ENCODE peak calls at places on chromosomes 2 and 18, in nine cellular contexts. One of them, this sample, is unnamed.

GRCh38 chr2:220648628-220649027 is 923.5 kb downstream of the EPHA4 start:
- DNase-seq in hepatocyte: no peak
- DNase-seq in epithelial cell of esophagus: peak; percentile 56
- DNase-seq in fibroblast of lung: no peak
- DNase-seq in astrocyte of the cerebellum: no peak
- DNase-seq in GM12864: no peak
- DNase-seq in foreskin fibroblast: no peak
- DNase-seq in cardiac muscle cell: no peak
- DNase-seq in GM23338: no peak
- DNase-seq in this sample: no peak

GRCh38 chr2:239389414-239390329 is 11.1 kb downstream of the HDAC4 start:
- DNase-seq in hepatocyte: no peak
- DNase-seq in epithelial cell of esophagus: no peak
- DNase-seq in fibroblast of lung: no peak
- DNase-seq in astrocyte of the cerebellum: no peak
- DNase-seq in GM12864: no peak
- DNase-seq in foreskin fibroblast: no peak
- DNase-seq in cardiac muscle cell: no peak
- DNase-seq in GM23338: no peak
- DNase-seq in this sample: no peak

GRCh38 chr2:65658253-65658652 is 225.9 kb upstream of the SPRED2 start:
- DNase-seq in hepatocyte: no peak
- DNase-seq in epithelial cell of esophagus: no peak
- DNase-seq in fibroblast of lung: no peak
- DNase-seq in astrocyte of the cerebellum: no peak
- DNase-seq in GM12864: no peak
- DNase-seq in foreskin fibroblast: no peak
- DNase-seq in cardiac muscle cell: no peak
- DNase-seq in GM23338: no peak
- DNase-seq in this sample: no peak

GRCh38 chr2:70706026-70706795 is 61.8 kb downstream of the ADD2 start:
- DNase-seq in hepatocyte: no peak
- DNase-seq in epithelial cell of esophagus: no peak
- DNase-seq in fibroblast of lung: no peak
- DNase-seq in astrocyte of the cerebellum: no peak
- DNase-seq in GM12864: no peak
- DNase-seq in foreskin fibroblast: no peak
- DNase-seq in cardiac muscle cell: no peak
- DNase-seq in GM23338: no peak
- DNase-seq in this sample: no peak

GRCh38 chr2:148565272-148565894 is 79.2 kb upstream of the EPC2 start:
- DNase-seq in hepatocyte: no peak
- DNase-seq in epithelial cell of esophagus: no peak
- DNase-seq in fibroblast of lung: no peak
- DNase-seq in astrocyte of the cerebellum: no peak
- DNase-seq in GM12864: no peak
- DNase-seq in foreskin fibroblast: peak; percentile 17
- DNase-seq in cardiac muscle cell: no peak
- DNase-seq in GM23338: peak; percentile 60
- DNase-seq in this sample: no peak

GRCh38 chr18:65938592-65939372 is 188.0 kb downstream of the CDH7 start:
- DNase-seq in hepatocyte: peak; percentile 27
- DNase-seq in epithelial cell of esophagus: peak; percentile 79
- DNase-seq in fibroblast of lung: peak; percentile 31
- DNase-seq in astrocyte of the cerebellum: peak; percentile 19
- DNase-seq in GM12864: peak; percentile 7
- DNase-seq in foreskin fibroblast: peak; percentile 2
- DNase-seq in cardiac muscle cell: peak; percentile 32
- DNase-seq in GM23338: peak; percentile 89
- DNase-seq in this sample: no peak

GRCh38 chr2:134599236-134599635 is 119.6 kb downstream of the TMEM163 start:
- DNase-seq in hepatocyte: no peak
- DNase-seq in epithelial cell of esophagus: no peak
- DNase-seq in fibroblast of lung: no peak
- DNase-seq in astrocyte of the cerebellum: no peak
- DNase-seq in GM12864: no peak
- DNase-seq in foreskin fibroblast: no peak
- DNase-seq in cardiac muscle cell: no peak
- DNase-seq in GM23338: no peak
- DNase-seq in this sample: no peak

GRCh38 chr2:135742307-135742838 is 718 bp downstream of the UBXN4 start:
- DNase-seq in hepatocyte: peak; percentile 65
- DNase-seq in epithelial cell of esophagus: peak; percentile 74
- DNase-seq in fibroblast of lung: peak; percentile 69
- DNase-seq in astrocyte of the cerebellum: peak; percentile 37
- DNase-seq in GM12864: peak; percentile 24
- DNase-seq in foreskin fibroblast: peak; percentile 59
- DNase-seq in cardiac muscle cell: peak; percentile 65
- DNase-seq in GM23338: peak; percentile 63
- DNase-seq in this sample: no peak

GRCh38 chr2:17388790-17389189 is 129.4 kb downstream of the RAD51AP2 start:
- DNase-seq in hepatocyte: no peak
- DNase-seq in epithelial cell of esophagus: peak; percentile 47
- DNase-seq in fibroblast of lung: peak; percentile 37
- DNase-seq in astrocyte of the cerebellum: no peak
- DNase-seq in GM12864: no peak
- DNase-seq in foreskin fibroblast: peak; percentile 39
- DNase-seq in cardiac muscle cell: no peak
- DNase-seq in GM23338: no peak
- DNase-seq in this sample: no peak

GRCh38 chr2:233247116-233247515 is 4.4 kb upstream of the ATG16L1 start:
- DNase-seq in hepatocyte: no peak
- DNase-seq in epithelial cell of esophagus: no peak
- DNase-seq in fibroblast of lung: no peak
- DNase-seq in astrocyte of the cerebellum: no peak
- DNase-seq in GM12864: no peak
- DNase-seq in foreskin fibroblast: no peak
- DNase-seq in cardiac muscle cell: no peak
- DNase-seq in GM23338: no peak
- DNase-seq in this sample: no peak

GRCh38 chr2:26606847-26607190 is 34.3 kb downstream of the CIB4 start:
- DNase-seq in hepatocyte: peak; percentile 52
- DNase-seq in epithelial cell of esophagus: peak; percentile 90
- DNase-seq in fibroblast of lung: no peak
- DNase-seq in astrocyte of the cerebellum: no peak
- DNase-seq in GM12864: no peak
- DNase-seq in foreskin fibroblast: no peak
- DNase-seq in cardiac muscle cell: no peak
- DNase-seq in GM23338: no peak
- DNase-seq in this sample: no peak

GRCh38 chr2:160405077-160405865 is 88.3 kb downstream of the RBMS1 start:
- DNase-seq in hepatocyte: no peak
- DNase-seq in epithelial cell of esophagus: no peak
- DNase-seq in fibroblast of lung: no peak
- DNase-seq in astrocyte of the cerebellum: no peak
- DNase-seq in GM12864: no peak
- DNase-seq in foreskin fibroblast: no peak
- DNase-seq in cardiac muscle cell: no peak
- DNase-seq in GM23338: peak; percentile 69
- DNase-seq in this sample: no peak

GRCh38 chr2:210884227-210884626 is 327.8 kb downstream of the CPS1 start:
- DNase-seq in hepatocyte: no peak
- DNase-seq in epithelial cell of esophagus: no peak
- DNase-seq in fibroblast of lung: no peak
- DNase-seq in astrocyte of the cerebellum: no peak
- DNase-seq in GM12864: no peak
- DNase-seq in foreskin fibroblast: no peak
- DNase-seq in cardiac muscle cell: no peak
- DNase-seq in GM23338: no peak
- DNase-seq in this sample: no peak

GRCh38 chr18:55141318-55141717 is 182.1 kb upstream of the CCDC68 start:
- DNase-seq in hepatocyte: no peak
- DNase-seq in epithelial cell of esophagus: no peak
- DNase-seq in fibroblast of lung: no peak
- DNase-seq in astrocyte of the cerebellum: peak; percentile 94
- DNase-seq in GM12864: no peak
- DNase-seq in foreskin fibroblast: no peak
- DNase-seq in cardiac muscle cell: no peak
- DNase-seq in GM23338: no peak
- DNase-seq in this sample: no peak

GRCh38 chr2:231563378-231563961 is 29.2 kb upstream of the TEX44 start:
- DNase-seq in hepatocyte: peak; percentile 80
- DNase-seq in epithelial cell of esophagus: peak; percentile 71
- DNase-seq in fibroblast of lung: peak; percentile 61
- DNase-seq in astrocyte of the cerebellum: peak; percentile 33
- DNase-seq in GM12864: peak; percentile 27
- DNase-seq in foreskin fibroblast: peak; percentile 84
- DNase-seq in cardiac muscle cell: peak; percentile 67
- DNase-seq in GM23338: peak; percentile 94
- DNase-seq in this sample: peak; percentile 38

GRCh38 chr18:55007582-55007981 is 48.3 kb upstream of the CCDC68 start:
- DNase-seq in hepatocyte: no peak
- DNase-seq in epithelial cell of esophagus: no peak
- DNase-seq in fibroblast of lung: no peak
- DNase-seq in astrocyte of the cerebellum: no peak
- DNase-seq in GM12864: no peak
- DNase-seq in foreskin fibroblast: peak; percentile 14
- DNase-seq in cardiac muscle cell: no peak
- DNase-seq in GM23338: no peak
- DNase-seq in this sample: no peak

GRCh38 chr2:190533175-190533967 is 1.2 kb downstream of the NEMP2 start:
- DNase-seq in hepatocyte: no peak
- DNase-seq in epithelial cell of esophagus: no peak
- DNase-seq in fibroblast of lung: no peak
- DNase-seq in astrocyte of the cerebellum: no peak
- DNase-seq in GM12864: no peak
- DNase-seq in foreskin fibroblast: no peak
- DNase-seq in cardiac muscle cell: no peak
- DNase-seq in GM23338: no peak
- DNase-seq in this sample: no peak

GRCh38 chr2:190533968-190534309 is 583 bp downstream of the NEMP2 start:
- DNase-seq in hepatocyte: peak; percentile 43
- DNase-seq in epithelial cell of esophagus: no peak
- DNase-seq in fibroblast of lung: peak; percentile 44
- DNase-seq in astrocyte of the cerebellum: no peak
- DNase-seq in GM12864: peak; percentile 52
- DNase-seq in foreskin fibroblast: no peak
- DNase-seq in cardiac muscle cell: no peak
- DNase-seq in GM23338: no peak
- DNase-seq in this sample: no peak

GRCh38 chr2:190535119-190535439 is 557 bp upstream of the NEMP2 start:
- DNase-seq in hepatocyte: no peak
- DNase-seq in epithelial cell of esophagus: no peak
- DNase-seq in fibroblast of lung: peak; percentile 28
- DNase-seq in astrocyte of the cerebellum: no peak
- DNase-seq in GM12864: no peak
- DNase-seq in foreskin fibroblast: no peak
- DNase-seq in cardiac muscle cell: no peak
- DNase-seq in GM23338: no peak
- DNase-seq in this sample: no peak

GRCh38 chr2:190535586-190535985 is 1.1 kb upstream of the NEMP2 start:
- DNase-seq in hepatocyte: no peak
- DNase-seq in epithelial cell of esophagus: no peak
- DNase-seq in fibroblast of lung: no peak
- DNase-seq in astrocyte of the cerebellum: no peak
- DNase-seq in GM12864: no peak
- DNase-seq in foreskin fibroblast: peak; percentile 11
- DNase-seq in cardiac muscle cell: no peak
- DNase-seq in GM23338: no peak
- DNase-seq in this sample: no peak

DNA sequence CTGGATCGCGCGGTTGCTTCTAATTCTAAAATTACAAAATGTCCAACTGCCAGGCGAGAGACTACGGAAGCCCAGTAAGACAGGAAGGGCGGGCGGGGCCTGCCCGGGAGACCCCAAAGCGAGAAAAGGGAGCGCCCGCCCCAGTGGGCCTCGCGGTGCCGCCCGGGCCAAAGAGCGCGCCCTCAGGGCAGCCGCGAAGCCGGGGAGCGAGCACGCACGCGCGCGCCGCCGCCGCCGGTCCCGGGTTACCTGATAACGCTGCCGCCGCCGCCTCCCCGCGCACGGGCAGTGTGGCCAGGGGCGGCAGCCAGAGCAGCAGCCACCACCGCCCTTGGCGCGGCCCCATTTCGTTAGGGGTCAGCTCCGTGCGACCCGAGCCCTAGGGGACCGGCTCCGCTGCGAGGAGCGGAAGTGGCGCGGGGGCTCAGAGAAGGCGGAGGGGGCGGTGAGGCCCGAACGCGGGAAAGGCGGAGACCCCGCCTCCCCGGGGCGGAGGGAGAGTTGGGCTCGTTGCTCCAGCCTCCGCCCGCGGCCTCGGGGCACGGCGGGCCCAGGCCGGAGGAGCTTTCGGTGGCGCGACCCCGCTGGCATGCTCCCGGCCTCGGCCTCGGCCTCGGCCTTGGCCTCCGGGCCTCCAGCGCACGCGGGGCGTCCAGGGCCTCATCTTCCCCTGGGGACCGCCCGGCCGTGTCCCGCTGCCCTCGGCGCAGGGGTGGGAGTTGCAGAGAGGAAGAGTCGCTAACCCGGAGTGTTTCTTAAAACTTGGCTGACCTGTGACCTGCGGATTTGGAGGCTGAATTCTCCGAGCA is at the start of gene NEMP2:
- DNase-seq in hepatocyte: peak; percentile 87
- DNase-seq in epithelial cell of esophagus: peak; percentile 61
- DNase-seq in fibroblast of lung: peak; percentile 51
- DNase-seq in astrocyte of the cerebellum: no peak
- DNase-seq in GM12864: peak; percentile 55
- DNase-seq in foreskin fibroblast: peak; percentile 82
- DNase-seq in cardiac muscle cell: peak; percentile 86
- DNase-seq in GM23338: peak; percentile 90
- DNase-seq in this sample: peak; percentile 73
- TF ChIP-seq CTCF in hepatocyte: no peak
- TF ChIP-seq CTCF in epithelial cell of esophagus: no peak
- TF ChIP-seq CTCF in fibroblast of lung: no peak
- TF ChIP-seq CTCF in astrocyte of the cerebellum: no peak
- TF ChIP-seq CTCF in GM12864: no peak
- TF ChIP-seq CTCF in foreskin fibroblast: no peak
- TF ChIP-seq CTCF in cardiac muscle cell: no peak
- TF ChIP-seq CTCF in GM23338: no peak
- TF ChIP-seq CTCF in this sample: no peak

GRCh38 chr18:48514786-48515185 is 24.0 kb upstream of the CTIF start:
- DNase-seq in hepatocyte: no peak
- DNase-seq in epithelial cell of esophagus: no peak
- DNase-seq in fibroblast of lung: no peak
- DNase-seq in astrocyte of the cerebellum: no peak
- DNase-seq in GM12864: no peak
- DNase-seq in foreskin fibroblast: no peak
- DNase-seq in cardiac muscle cell: no peak
- DNase-seq in GM23338: no peak
- DNase-seq in this sample: no peak
- H3K4me3 ChIP-seq in hepatocyte: no peak overlapping the region
- H3K4me3 ChIP-seq in epithelial cell of esophagus: no peak overlapping the region
- H3K4me3 ChIP-seq in fibroblast of lung: no peak overlapping the region
- H3K4me3 ChIP-seq in astrocyte of the cerebellum: no peak overlapping the region
- H3K4me3 ChIP-seq in GM12864: no peak overlapping the region
- H3K4me3 ChIP-seq in foreskin fibroblast: no peak overlapping the region
- H3K4me3 ChIP-seq in cardiac muscle cell: no peak overlapping the region
- H3K4me3 ChIP-seq in GM23338: no peak overlapping the region
- H3K4me3 ChIP-seq in this sample: no peak overlapping the region

GRCh38 chr18:52700116-52700515 is 360.1 kb downstream of the DCC start:
- DNase-seq in hepatocyte: no peak
- DNase-seq in epithelial cell of esophagus: no peak
- DNase-seq in fibroblast of lung: no peak
- DNase-seq in astrocyte of the cerebellum: no peak
- DNase-seq in GM12864: no peak
- DNase-seq in foreskin fibroblast: no peak
- DNase-seq in cardiac muscle cell: no peak
- DNase-seq in GM23338: no peak
- DNase-seq in this sample: no peak
- TF ChIP-seq CTCF in hepatocyte: no peak
- TF ChIP-seq CTCF in epithelial cell of esophagus: no peak
- TF ChIP-seq CTCF in fibroblast of lung: no peak
- TF ChIP-seq CTCF in astrocyte of the cerebellum: no peak
- TF ChIP-seq CTCF in GM12864: no peak
- TF ChIP-seq CTCF in foreskin fibroblast: no peak
- TF ChIP-seq CTCF in cardiac muscle cell: no peak
- TF ChIP-seq CTCF in GM23338: no peak
- TF ChIP-seq CTCF in this sample: no peak

GRCh38 chr18:10340821-10341220 is 113.6 kb upstream of the APCDD1 start:
- DNase-seq in hepatocyte: no peak
- DNase-seq in epithelial cell of esophagus: no peak
- DNase-seq in fibroblast of lung: no peak
- DNase-seq in astrocyte of the cerebellum: no peak
- DNase-seq in GM12864: no peak
- DNase-seq in foreskin fibroblast: no peak
- DNase-seq in cardiac muscle cell: no peak
- DNase-seq in GM23338: no peak
- DNase-seq in this sample: no peak
- H3K4me3 ChIP-seq in hepatocyte: no peak overlapping the region
- H3K4me3 ChIP-seq in epithelial cell of esophagus: no peak overlapping the region
- H3K4me3 ChIP-seq in fibroblast of lung: no peak overlapping the region
- H3K4me3 ChIP-seq in astrocyte of the cerebellum: no peak overlapping the region
- H3K4me3 ChIP-seq in GM12864: no peak overlapping the region
- H3K4me3 ChIP-seq in foreskin fibroblast: no peak overlapping the region
- H3K4me3 ChIP-seq in cardiac muscle cell: no peak overlapping the region
- H3K4me3 ChIP-seq in GM23338: no peak overlapping the region
- H3K4me3 ChIP-seq in this sample: no peak overlapping the region